ENCODE peak calls at places on chromosome 15, in four cellular contexts. L, T, R and E are unnamed samples.
A peak's percentile ranks its signal among the peaks of the same experiment; 100 is the strongest.

GRCh38 chr15:41904487-41905359 is 10.9 kb upstream of the SPTBN5 start:
- DNase-seq in L (peak; percentile 21), T (peak; percentile 68), R (peak; percentile 81), E (peak; percentile 81)

GRCh38 chr15:48845123-48845522 is 32.8 kb upstream of the EID1 start:
- DNase-seq in L (no peak), T (no peak), R (no peak), E (no peak)

GRCh38 chr15:101188517-101189340 is 63.1 kb downstream of the CHSY1 start:
- DNase-seq in L (peak; percentile 39), T (no peak), R (no peak), E (no peak)

GRCh38 chr15:68312701-68313204 is 35.2 kb downstream of the FEM1B start:
- DNase-seq in L (no peak), T (no peak), R (no peak), E (no peak)

GRCh38 chr15:101602801-101603200 is 49.4 kb downstream of the TM2D3 start:
- DNase-seq in L (no peak), T (no peak), R (no peak), E (no peak)

GRCh38 chr15:52010633-52011595 is 8.1 kb upstream of the MAPK6 start:
- DNase-seq in L (peak; percentile 68), T (no peak), R (no peak), E (peak; percentile 46)

GRCh38 chr15:90184119-90184785 is 16.9 kb upstream of the SEMA4B start:
- DNase-seq in L (peak; percentile 76), T (peak; percentile 34), R (no peak), E (peak; percentile 86)

GRCh38 chr15:59178151-59178705 is 28.4 kb upstream of the LDHAL6B start:
- DNase-seq in L (no peak), T (no peak), R (no peak), E (no peak)

GRCh38 chr15:83283813-83284562 is 476 bp downstream of the BNC1 start:
- DNase-seq in L (no peak), T (peak; percentile 38), R (peak; percentile 16), E (no peak)

GRCh38 chr15:101000271-101000681 is 81.1 kb downstream of the LRRK1 start:
- DNase-seq in L (no peak), T (no peak), R (no peak), E (no peak)

GRCh38 chr15:44735482-44736260 is 657 bp upstream of the TRIM69 start:
- DNase-seq in L (no peak), T (no peak), R (no peak), E (peak; percentile 16)

GRCh38 chr15:38217788-38218609 is 34.6 kb upstream of the SPRED1 start:
- DNase-seq in L (no peak), T (no peak), R (no peak), E (no peak)

GRCh38 chr15:61861962-61862361 is 198.3 kb downstream of the VPS13C start:
- DNase-seq in L (no peak), T (no peak), R (no peak), E (no peak)

GRCh38 chr15:61480863-61481262 is 251.8 kb upstream of the RORA start:
- DNase-seq in L (no peak), T (peak; percentile 4), R (no peak), E (peak; percentile 1)

GRCh38 chr15:101625169-101625568 is 27.0 kb downstream of the TM2D3 start:
- DNase-seq in L (no peak), T (no peak), R (no peak), E (no peak)

GRCh38 chr15:53193149-53193548 is 403.0 kb upstream of the ONECUT1 start:
- DNase-seq in L (no peak), T (peak; percentile 5), R (no peak), E (no peak)

GRCh38 chr15:88469321-88469720 is 1.8 kb downstream of the MRPS11 start:
- DNase-seq in L (no peak), T (no peak), R (no peak), E (no peak)

GRCh38 chr15:88741671-88742070 is 61.6 kb upstream of the ACAN start:
- DNase-seq in L (no peak), T (no peak), R (no peak), E (no peak)

GRCh38 chr15:88419830-88420229 is 47.4 kb downstream of the MRPL46 start:
- DNase-seq in L (no peak), T (no peak), R (no peak), E (no peak)

GRCh38 chr15:42131826-42132806 is 24.3 kb downstream of the PLA2G4F start:
- DNase-seq in L (no peak), T (no peak), R (no peak), E (peak; percentile 4)

GRCh38 chr15:36671017-36671416 is 91.6 kb downstream of the CDIN1 start:
- DNase-seq in L (no peak), T (no peak), R (no peak), E (no peak)

GRCh38 chr15:28289694-28290463 is 32.1 kb downstream of the HERC2 start:
- DNase-seq in L (no peak), T (no peak), R (no peak), E (no peak)

GRCh38 chr15:99408236-99409096 is 157.2 kb downstream of the LRRC28 start:
- DNase-seq in L (no peak), T (no peak), R (no peak), E (no peak)

GRCh38 chr15:100806157-100806556 is 73.5 kb upstream of the ALDH1A3 start:
- DNase-seq in L (no peak), T (no peak), R (no peak), E (no peak)

GRCh38 chr15:60614862-60615771 is 136.2 kb upstream of the ICE2 start:
- DNase-seq in L (no peak), T (no peak), R (peak; percentile 33), E (peak; percentile 85)

GRCh38 chr15:62528505-62528904 is 363.4 kb upstream of the C2CD4B start:
- DNase-seq in L (no peak), T (no peak), R (no peak), E (no peak)

GRCh38 chr15:57610130-57610529 is 18.4 kb downstream of the MYZAP start:
- DNase-seq in L (no peak), T (peak; percentile 19), R (no peak), E (no peak)

GRCh38 chr15:55742927-55743614 is at the start of gene PRTG:
- DNase-seq in L (no peak), T (peak; percentile 25), R (peak; percentile 77), E (peak; percentile 37)

GRCh38 chr15:29774900-29775299 is 47.4 kb downstream of the TJP1 start:
- DNase-seq in L (no peak), T (no peak), R (no peak), E (no peak)

GRCh38 chr15:52738311-52738710 is 51.8 kb downstream of the ONECUT1 start:
- DNase-seq in L (no peak), T (no peak), R (no peak), E (no peak)

GRCh38 chr15:99343836-99344551 is 92.7 kb downstream of the LRRC28 start:
- DNase-seq in L (no peak), T (peak; percentile 26), R (peak; percentile 66), E (no peak)

GRCh38 chr15:90232941-90233700 is 620 bp downstream of the CIB1 start:
- DNase-seq in L (no peak), T (peak; percentile 74), R (peak; percentile 71), E (peak; percentile 79)

GRCh38 chr15:80727196-80727595 is 32.1 kb downstream of the ABHD17C start:
- DNase-seq in L (no peak), T (no peak), R (no peak), E (no peak)

GRCh38 chr15:68553594-68553993 is 25.2 kb upstream of the CORO2B start:
- DNase-seq in L (no peak), T (no peak), R (no peak), E (no peak)

GRCh38 chr15:96893159-96893906 is 562.8 kb downstream of the NR2F2 start:
- DNase-seq in L (no peak), T (peak; percentile 57), R (peak; percentile 20), E (no peak)

DNA sequence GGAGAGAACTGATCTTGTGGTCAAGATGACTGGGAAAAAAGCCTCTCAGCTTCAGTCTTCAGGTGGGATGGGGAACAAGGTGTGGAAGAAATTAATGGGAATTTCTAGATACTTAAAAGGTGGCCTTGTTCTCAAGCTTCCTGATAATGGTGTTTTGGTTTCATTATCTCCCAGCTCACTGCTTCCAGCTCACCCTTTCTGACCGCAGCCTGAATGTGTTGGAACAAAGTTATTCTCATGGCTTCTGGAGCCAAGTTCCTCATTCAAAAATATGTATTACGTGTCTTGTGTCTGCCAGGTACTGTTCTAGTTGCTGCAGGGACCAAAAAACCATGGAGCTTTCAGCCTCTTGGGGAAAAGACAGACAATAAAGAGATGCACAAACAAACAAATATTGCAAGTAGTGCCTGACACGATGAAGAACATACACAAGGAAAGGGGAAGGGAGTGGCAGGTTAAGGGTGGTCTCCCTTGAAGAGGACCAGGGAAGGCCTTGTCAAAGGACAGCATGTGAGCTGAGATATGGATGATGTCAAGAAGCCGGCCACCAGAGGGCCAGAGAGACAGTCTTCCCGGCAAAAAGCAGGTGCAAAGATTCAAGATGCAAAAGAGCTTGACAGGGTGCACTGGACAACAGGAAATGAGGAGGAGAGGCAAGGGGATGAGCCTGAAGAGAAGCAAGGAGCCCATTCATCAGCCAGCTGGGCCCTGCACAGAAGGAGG is 35.5 kb downstream of the ARRDC4 start:
- DNase-seq in L (no peak), T (peak; percentile 52), R (peak; percentile 38), E (no peak)
- TF ChIP-seq SP1 in L (no peak), T (no peak), R (no peak), E (no peak)

GRCh38 chr15:86375733-86376132 is 296.1 kb downstream of the AGBL1 start:
- DNase-seq in L (no peak), T (no peak), R (no peak), E (no peak)
- TF ChIP-seq SP1 in L (no peak), T (no peak), R (no peak), E (no peak)

GRCh38 chr15:74709011-74709410 is 13.2 kb upstream of the EDC3 start:
- DNase-seq in L (no peak), T (no peak), R (no peak), E (no peak)
- TF ChIP-seq SP1 in L (no peak), T (no peak), R (no peak), E (no peak)

DNA sequence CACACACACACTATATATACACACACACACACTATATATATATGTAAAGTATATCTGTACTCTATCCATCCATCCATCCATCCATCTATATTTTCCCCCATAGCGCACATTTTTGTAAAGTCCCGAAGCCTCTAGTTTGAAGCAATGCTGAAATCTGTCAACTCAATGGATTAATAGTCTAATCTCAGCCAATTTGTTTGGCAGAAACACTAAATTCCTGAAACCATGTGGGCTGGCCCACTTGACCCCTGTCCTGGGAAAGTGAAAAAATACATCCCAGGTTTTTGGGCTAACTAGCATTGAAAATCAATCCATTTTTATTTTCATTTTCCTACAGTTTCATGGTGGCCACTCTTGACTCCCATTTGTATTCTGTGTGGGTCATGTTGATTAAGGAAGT is 166.7 kb downstream of the SLCO3A1 start:
- DNase-seq in L (no peak), T (no peak), R (no peak), E (no peak)
- TF ChIP-seq SP1 in L (no peak), T (no peak), R (no peak), E (no peak)

DNA sequence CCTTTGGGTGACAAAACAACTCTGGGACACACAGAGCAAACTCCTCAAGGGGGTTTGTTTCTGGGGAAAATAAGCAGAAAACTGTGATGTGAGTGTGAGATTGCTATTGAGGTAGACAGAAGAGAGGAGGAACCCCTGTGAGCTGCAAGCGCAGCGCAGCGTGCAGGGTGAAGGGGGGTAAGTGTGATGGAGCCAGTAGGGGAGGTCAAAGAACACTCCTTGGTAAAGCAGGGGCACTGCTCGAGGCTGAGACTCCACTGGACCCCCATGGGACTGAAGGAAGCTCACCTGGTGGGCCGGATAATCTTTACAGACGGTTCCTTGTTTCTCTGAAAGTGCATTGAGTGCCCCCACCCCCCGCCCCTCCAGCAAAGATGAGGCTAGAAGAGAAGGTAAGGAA is 7.5 kb downstream of the INAFM2 start:
- DNase-seq in L (no peak), T (no peak), R (no peak), E (no peak)
- TF ChIP-seq SP1 in L (no peak), T (no peak), R (no peak), E (no peak)

GRCh38 chr15:69729167-69729748 is 276.6 kb downstream of the RPLP1 start:
- DNase-seq in L (no peak), T (peak; percentile 47), R (peak; percentile 67), E (peak; percentile 41)
- TF ChIP-seq SP1 in L (no peak), T (no peak), R (no peak), E (no peak)